ENCODE peak calls at places on chromosomes 11 and 22, in five cellular contexts. I is GM12878, A is Peyer's patch, Q is transverse colon, B is upper lobe of left lung. F is an unnamed sample. For H3K4me1, the result is how much of the 10 kb centered on the place peaks cover.

GRCh38 chr22:48615171-48616008 is 1212.3 kb downstream of the BRD1 start:
- DNase-seq in I (no peak), A (no peak), Q (no peak), B (no peak), F (no peak)

GRCh38 chr22:22210889-22211833 is 33.4 kb upstream of the VPREB1 start:
- DNase-seq in I (no peak), A (no peak), Q (no peak), B (no peak), F (no peak)

GRCh38 chr11:71251761-71252433 is 480 bp downstream of the SHANK2 start:
- DNase-seq in I (no peak), A (peak), Q (peak), B (peak), F (peak)

GRCh38 chr11:45246241-45246640 is 39.9 kb downstream of the SYT13 start:
- DNase-seq in I (no peak), A (no peak), Q (no peak), B (no peak), F (no peak)

GRCh38 chr11:126628790-126629621 is 273.5 kb downstream of the ST3GAL4 start:
- DNase-seq in I (no peak), A (no peak), Q (no peak), B (no peak), F (peak)

GRCh38 chr22:29044657-29045176 is 16.9 kb downstream of the C22orf31 start:
- DNase-seq in I (no peak), A (no peak), Q (no peak), B (no peak), F (peak)

GRCh38 chr22:26828311-26828710 is 170.9 kb downstream of the MIAT start:
- DNase-seq in I (no peak), A (no peak), Q (no peak), B (no peak), F (no peak)

GRCh38 chr11:3905080-3905953 is 49.9 kb downstream of the STIM1 start:
- DNase-seq in I (no peak), A (no peak), Q (peak), B (no peak), F (no peak)

GRCh38 chr11:128437137-128437536 is 150.2 kb downstream of the ETS1 start:
- DNase-seq in I (no peak), A (no peak), Q (no peak), B (no peak), F (no peak)

GRCh38 chr11:64655901-64656601 is 65.0 kb downstream of the SLC22A12 start:
- DNase-seq in I (no peak), A (no peak), Q (no peak), B (no peak), F (no peak)

GRCh38 chr11:127680146-127680545 is 679.6 kb upstream of the KIRREL3 start:
- DNase-seq in I (no peak), A (no peak), Q (no peak), B (no peak), F (no peak)

GRCh38 chr11:121231576-121232278 is 60.8 kb upstream of the SC5D start:
- DNase-seq in I (no peak), A (peak), Q (peak), B (no peak), F (peak)

DNA sequence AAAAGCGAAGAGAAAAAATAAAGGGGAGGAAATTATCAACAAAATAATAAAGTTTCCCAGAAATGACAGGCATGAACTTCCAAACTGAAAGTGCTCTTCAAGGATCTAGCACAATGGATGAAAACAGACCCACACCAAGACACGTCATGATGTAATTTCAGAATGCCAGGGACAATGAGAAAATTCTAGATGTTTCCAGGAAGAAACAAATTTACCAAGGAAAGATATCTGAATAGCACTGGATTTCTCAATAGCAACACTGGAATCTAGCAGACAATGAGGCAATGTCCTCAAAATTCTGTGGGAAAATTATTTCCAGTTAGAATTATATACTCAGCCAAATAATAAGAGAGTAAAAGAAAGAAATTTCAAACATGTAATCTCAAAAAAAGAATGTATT is 46.0 kb downstream of the DENND5A start:
- DNase-seq in I (no peak), A (no peak), Q (no peak), B (no peak), F (no peak)
- TF ChIP-seq CTCF in I (no peak), A (no peak), Q (no peak), B (no peak), F (no peak)

GRCh38 chr11:875203-875602 is 32.6 kb downstream of the TSPAN4 start:
- DNase-seq in I (no peak), A (no peak), Q (no peak), B (no peak), F (no peak)
- TF ChIP-seq POLR2A in I (no peak), A (no peak), Q (no peak), B (no peak), F (no peak)

GRCh38 chr11:44033411-44033850 is 14.3 kb upstream of the ACCSL start:
- DNase-seq in I (no peak), A (no peak), Q (no peak), B (no peak), F (no peak)
- H3K4me1 ChIP-seq in I (under half), A (under half), Q (under half), B (under half), F (under half)

GRCh38 chr11:56782167-56782847 is 33.8 kb upstream of the OR9G4 start:
- DNase-seq in I (peak), A (no peak), Q (no peak), B (no peak), F (no peak)

GRCh38 chr11:56783448-56784041 is 35.0 kb upstream of the OR9G4 start:
- DNase-seq in I (no peak), A (no peak), Q (no peak), B (no peak), F (no peak)
- TF ChIP-seq CTCF in I (peak), A (peak), Q (peak), B (peak), F (peak)

GRCh38 chr22:38738475-38739070 is 17.2 kb downstream of the SUN2 start:
- DNase-seq in I (no peak), A (no peak), Q (no peak), B (no peak), F (no peak)

GRCh38 chr22:38736257-38736570 is 19.6 kb downstream of the SUN2 start:
- DNase-seq in I (no peak), A (no peak), Q (no peak), B (no peak), F (no peak)

GRCh38 chr22:38739300-38740055 is 16.3 kb downstream of the SUN2 start:
- DNase-seq in I (no peak), A (no peak), Q (no peak), B (no peak), F (peak)

GRCh38 chr22:38735465-38736256 is 20.1 kb downstream of the SUN2 start:
- DNase-seq in I (no peak), A (no peak), Q (no peak), B (no peak), F (peak)

GRCh38 chr22:38737302-38738060 is 18.3 kb downstream of the SUN2 start:
- DNase-seq in I (no peak), A (no peak), Q (no peak), B (no peak), F (no peak)
- TF ChIP-seq POLR2A in I (peak), A (no peak), Q (no peak), B (no peak), F (no peak)

GRCh38 chr11:73324116-73324515 is 16.0 kb downstream of the ARHGEF17 start:
- DNase-seq in I (no peak), A (no peak), Q (no peak), B (no peak), F (no peak)
- H3K4me1 ChIP-seq in I (half or more), A (half or more), Q (half or more), B (half or more), F (under half)

GRCh38 chr11:50074161-50074560 is 41.5 kb downstream of the OR4C45 start:
- DNase-seq in I (no peak), A (no peak), Q (no peak), B (no peak), F (no peak)

GRCh38 chr11:50070389-50070788 is 37.7 kb downstream of the OR4C45 start:
- DNase-seq in I (no peak), A (no peak), Q (no peak), B (no peak), F (no peak)

GRCh38 chr11:50071584-50072225 is 39.0 kb downstream of the OR4C45 start:
- DNase-seq in I (no peak), A (no peak), Q (no peak), B (peak), F (no peak)

GRCh38 chr11:50073113-50074105 is 40.7 kb downstream of the OR4C45 start:
- DNase-seq in I (no peak), A (no peak), Q (no peak), B (peak), F (no peak)

DNA sequence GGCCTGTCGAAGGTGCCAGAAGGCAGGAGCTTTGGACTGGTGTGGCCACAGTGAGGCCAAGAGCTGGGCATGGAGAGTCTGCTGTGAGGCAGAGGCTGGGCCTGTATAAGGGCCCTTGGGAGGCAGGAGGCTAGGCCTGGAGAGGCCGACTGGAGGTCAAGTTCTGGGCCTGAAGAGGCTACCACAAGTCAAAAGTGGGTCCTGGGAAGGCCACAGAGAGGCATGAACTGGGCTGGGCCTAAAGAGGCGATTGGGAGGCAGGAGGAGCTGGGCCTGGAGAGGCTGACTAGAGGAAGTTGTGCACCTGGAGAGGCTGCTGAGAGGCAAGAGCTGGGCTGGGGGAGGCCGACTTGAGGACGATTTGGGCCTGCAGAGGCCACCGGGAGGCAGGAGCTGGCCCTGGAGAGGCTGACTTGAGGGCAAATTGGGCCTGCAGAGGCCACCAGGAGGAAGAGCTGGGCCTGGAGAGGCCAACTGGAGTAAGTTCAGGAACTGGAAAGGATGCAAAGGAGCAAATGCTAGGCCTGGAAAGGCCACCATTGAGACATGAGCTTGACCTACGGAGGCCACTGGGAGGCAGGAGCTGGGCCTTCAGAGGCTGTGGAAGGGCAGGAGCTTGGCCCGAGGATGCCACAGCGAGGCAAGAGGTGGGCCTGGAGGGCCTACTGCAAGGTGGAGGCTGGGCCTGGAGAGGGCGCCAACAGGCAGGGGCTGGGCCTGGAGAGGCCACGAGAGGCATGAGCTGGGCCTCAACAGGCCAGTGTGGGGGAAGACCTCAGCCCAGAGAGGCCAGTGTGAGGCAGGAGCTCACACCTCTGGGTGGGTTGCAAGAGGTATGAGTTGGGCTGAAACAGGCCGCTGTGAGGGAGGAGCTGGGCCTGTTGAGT is 39.8 kb downstream of the OR4C45 start:
- DNase-seq in I (no peak), A (peak), Q (no peak), B (peak), F (no peak)
- TF ChIP-seq CTCF in I (no peak), A (no peak), Q (no peak), B (no peak), F (no peak)

GRCh38 chr11:69642549-69642912 is 1.6 kb downstream of the CCND1 start:
- DNase-seq in I (no peak), A (peak), Q (peak), B (peak), F (peak)

GRCh38 chr11:69642913-69643632 is 2.1 kb downstream of the CCND1 start:
- DNase-seq in I (no peak), A (peak), Q (peak), B (peak), F (peak)

GRCh38 chr11:69640260-69640994 is 529 bp upstream of the CCND1 start:
- DNase-seq in I (no peak), A (peak), Q (peak), B (no peak), F (peak)

GRCh38 chr11:69640995-69641581 is at the start of gene CCND1:
- DNase-seq in I (no peak), A (peak), Q (peak), B (peak), F (peak)

GRCh38 chr11:69641681-69642548 is 959 bp downstream of the CCND1 start:
- DNase-seq in I (no peak), A (no peak), Q (no peak), B (peak), F (peak)
- TF ChIP-seq POLR2A in I (no peak), A (no peak), Q (no peak), B (no peak), F (no peak)

GRCh38 chr22:23236440-23237139 is 56.3 kb downstream of the BCR start:
- DNase-seq in I (no peak), A (no peak), Q (no peak), B (no peak), F (no peak)
- H3K4me1 ChIP-seq in I (under half), A (under half), Q (under half), B (half or more), F (under half)

GRCh38 chr11:35418847-35419712 is at the start of gene SLC1A2:
- DNase-seq in I (no peak), A (no peak), Q (no peak), B (peak), F (no peak)
- TF ChIP-seq CTCF in I (no peak), A (no peak), Q (no peak), B (no peak), F (no peak)